ENCODE peak calls at places on chromosomes 12 and 14, in four cellular contexts. I is H54, D is substantia nigra, H is neuronal stem cell. A is an unnamed sample.

GRCh38 chr12:21989819-21990412 is 48.7 kb upstream of the ABCC9 start:
- DNase-seq in I (no peak), D (no peak), H (no peak), A (peak; percentile 62)

GRCh38 chr12:19186722-19187661 is 57.5 kb downstream of the PLEKHA5 start:
- DNase-seq in I (no peak), D (no peak), H (peak; percentile 15), A (peak; percentile 59)

GRCh38 chr14:100298551-100299237 is 7.5 kb downstream of the SLC25A29 start:
- DNase-seq in I (no peak), D (no peak), H (no peak), A (no peak)

GRCh38 chr12:9867531-9867930 is 1.6 kb downstream of the CLEC2B start:
- DNase-seq in I (no peak), D (no peak), H (no peak), A (no peak)

GRCh38 chr12:105644770-105645169 is 314.3 kb downstream of the C12orf75 start:
- DNase-seq in I (no peak), D (no peak), H (no peak), A (no peak)

GRCh38 chr12:128078311-128078851 is 188.6 kb upstream of the TMEM132C start:
- DNase-seq in I (no peak), D (no peak), H (peak; percentile 29), A (no peak)

GRCh38 chr12:56220611-56221232 is 1.0 kb downstream of the RNF41 start:
- DNase-seq in I (no peak), D (no peak), H (peak; percentile 5), A (peak; percentile 42)

GRCh38 chr14:67269338-67270060 is 28.3 kb downstream of the PALS1 start:
- DNase-seq in I (no peak), D (no peak), H (peak; percentile 55), A (no peak)

GRCh38 chr12:24425601-24425970 is 476.1 kb upstream of the SOX5 start:
- DNase-seq in I (no peak), D (no peak), H (no peak), A (peak; percentile 44)

GRCh38 chr12:89663577-89664357 is 44.9 kb downstream of the ATP2B1 start:
- DNase-seq in I (peak; percentile 12), D (no peak), H (no peak), A (peak; percentile 19)

GRCh38 chr14:105015905-105016304 is 5.0 kb downstream of the CDCA4 start:
- DNase-seq in I (no peak), D (no peak), H (no peak), A (no peak)

GRCh38 chr12:124191024-124191359 is 103.9 kb upstream of the RFLNA start:
- DNase-seq in I (peak; percentile 33), D (no peak), H (no peak), A (peak; percentile 36)

GRCh38 chr14:70642313-70643235 is 858 bp downstream of the TTC9 start:
- DNase-seq in I (no peak), D (no peak), H (no peak), A (peak; percentile 31)

GRCh38 chr12:70744133-70744532 is 106.9 kb upstream of the PTPRB start:
- DNase-seq in I (no peak), D (no peak), H (no peak), A (peak; percentile 2)

GRCh38 chr12:77591959-77592358 is 238.7 kb upstream of the NAV3 start:
- DNase-seq in I (no peak), D (no peak), H (peak; percentile 42), A (no peak)

GRCh38 chr12:118589162-118589561 is 212.8 kb downstream of the SUDS3 start:
- DNase-seq in I (no peak), D (no peak), H (no peak), A (no peak)

GRCh38 chr12:10957741-10958140 is 18.7 kb upstream of the TAS2R14 start:
- DNase-seq in I (no peak), D (no peak), H (no peak), A (no peak)

GRCh38 chr14:71803539-71804260 is 128.5 kb upstream of the RGS6 start:
- DNase-seq in I (no peak), D (no peak), H (no peak), A (peak; percentile 86)

A was measured in SW480.